ENCODE peak calls at places on chromosomes 3 and 15, in four cellular contexts. Q is K562, G is A549, V is H1. W is an unnamed sample.

GRCh38 chr3:44981751-44982150 is 5.7 kb downstream of the EXOSC7 start:
- DNase-seq in Q (no peak), G (no peak), V (no peak), W (no peak)

GRCh38 chr3:40211579-40211978 is 97.9 kb upstream of the EIF1B start:
- DNase-seq in Q (no peak), G (no peak), V (no peak), W (no peak)

GRCh38 chr15:70061086-70061370 is 36.7 kb downstream of the TLE3 start:
- DNase-seq in Q (no peak), G (no peak), V (no peak), W (no peak)

GRCh38 chr3:129892486-129892856 is 1.0 kb downstream of the TMCC1 start:
- DNase-seq in Q (no peak), G (no peak), V (no peak), W (no peak)

GRCh38 chr3:138348950-138349739 is 766 bp downstream of the MRAS start:
- DNase-seq in Q (no peak), G (peak), V (no peak), W (peak)

GRCh38 chr15:93566777-93567176 is 477.8 kb upstream of the RGMA start:
- DNase-seq in Q (no peak), G (no peak), V (no peak), W (no peak)

GRCh38 chr3:140557476-140557875 is 120.4 kb upstream of the TRIM42 start:
- DNase-seq in Q (no peak), G (no peak), V (no peak), W (no peak)

GRCh38 chr3:54185740-54186139 is 63.4 kb downstream of the CACNA2D3 start:
- DNase-seq in Q (no peak), G (no peak), V (no peak), W (no peak)

GRCh38 chr3:2300938-2301337 is 202.3 kb downstream of the CNTN4 start:
- DNase-seq in Q (no peak), G (no peak), V (no peak), W (no peak)

GRCh38 chr3:172520332-172520831 is 2.8 kb downstream of the TNFSF10 start:
- DNase-seq in Q (no peak), G (no peak), V (no peak), W (no peak)

GRCh38 chr3:71752911-71753715 is 542 bp upstream of the GPR27 start:
- DNase-seq in Q (no peak), G (no peak), V (no peak), W (no peak)

GRCh38 chr15:31473384-31474058 is 146.9 kb downstream of the KLF13 start:
- DNase-seq in Q (no peak), G (no peak), V (no peak), W (no peak)

GRCh38 chr3:136021798-136022197 is 56.3 kb downstream of the PPP2R3A start:
- DNase-seq in Q (no peak), G (no peak), V (no peak), W (no peak)

GRCh38 chr3:130242850-130243569 is 102.5 kb upstream of the COL6A5 start:
- DNase-seq in Q (peak), G (no peak), V (no peak), W (peak)

GRCh38 chr3:188113761-188114160 is 40.2 kb upstream of the LPP start:
- DNase-seq in Q (no peak), G (no peak), V (no peak), W (no peak)

GRCh38 chr3:9679476-9680097 is 24.0 kb upstream of the CPNE9 start:
- DNase-seq in Q (no peak), G (no peak), V (no peak), W (no peak)

GRCh38 chr3:112747624-112748023 is 99.0 kb downstream of the CD200R1L start:
- DNase-seq in Q (no peak), G (no peak), V (no peak), W (no peak)

GRCh38 chr15:63082366-63082765 is 39.3 kb upstream of the LACTB start:
- DNase-seq in Q (no peak), G (no peak), V (no peak), W (peak)

GRCh38 chr3:36373084-36373483 is 7.2 kb upstream of the STAC start:
- DNase-seq in Q (no peak), G (no peak), V (no peak), W (no peak)

GRCh38 chr3:172538368-172539264 is 15.4 kb upstream of the TNFSF10 start:
- DNase-seq in Q (no peak), G (no peak), V (no peak), W (no peak)

GRCh38 chr15:79310612-79310984 is 314 bp upstream of the TMED3 start:
- DNase-seq in Q (no peak), G (no peak), V (no peak), W (peak)

GRCh38 chr3:39977058-39977794 is 167.8 kb downstream of the MYRIP start:
- DNase-seq in Q (no peak), G (no peak), V (no peak), W (no peak)

GRCh38 chr3:10983219-10983916 is 9.2 kb upstream of the SLC6A1 start:
- DNase-seq in Q (peak), G (peak), V (no peak), W (peak)

GRCh38 chr15:90535254-90535653 is 5.5 kb downstream of the CRTC3 start:
- DNase-seq in Q (no peak), G (no peak), V (no peak), W (no peak)

GRCh38 chr3:72185549-72186484 is 400.9 kb upstream of the PROK2 start:
- DNase-seq in Q (peak), G (no peak), V (no peak), W (peak)

GRCh38 chr15:63212050-63212973 is 22.9 kb downstream of the RAB8B start:
- DNase-seq in Q (peak), G (no peak), V (no peak), W (peak)

GRCh38 chr3:141405025-141405424 is 36.7 kb downstream of the ZBTB38 start:
- DNase-seq in Q (no peak), G (no peak), V (no peak), W (no peak)

GRCh38 chr3:38563070-38563901 is 67.1 kb downstream of the EXOG start:
- DNase-seq in Q (no peak), G (no peak), V (no peak), W (no peak)

GRCh38 chr15:41809121-41809520 is 18.8 kb upstream of the JMJD7 start:
- DNase-seq in Q (no peak), G (no peak), V (no peak), W (no peak)

GRCh38 chr3:35651456-35651855 is 12.1 kb downstream of the ARPP21 start:
- DNase-seq in Q (no peak), G (no peak), V (no peak), W (no peak)

GRCh38 chr3:65919841-65920240 is 118.9 kb downstream of the MAGI1 start:
- DNase-seq in Q (no peak), G (no peak), V (no peak), W (no peak)

GRCh38 chr3:41598329-41598728 is 363.6 kb downstream of the ULK4 start:
- DNase-seq in Q (no peak), G (no peak), V (no peak), W (no peak)

GRCh38 chr3:154132777-154133375 is 11.7 kb downstream of the ARHGEF26 start:
- DNase-seq in Q (no peak), G (no peak), V (no peak), W (no peak)

GRCh38 chr3:36812240-36812639 is 47.9 kb upstream of the DCLK3 start:
- DNase-seq in Q (no peak), G (no peak), V (no peak), W (no peak)

GRCh38 chr15:20368974-20369373 is 172.6 kb downstream of the GOLGA6L6 start:
- DNase-seq in Q (no peak), G (no peak), V (no peak), W (no peak)

GRCh38 chr3:71641669-71642068 is 58.1 kb upstream of the FOXP1 start:
- DNase-seq in Q (peak), G (peak), V (no peak), W (peak)

GRCh38 chr3:150528359-150528797 is 17.9 kb downstream of the SERP1 start:
- DNase-seq in Q (no peak), G (no peak), V (no peak), W (no peak)

GRCh38 chr3:17151598-17152373 is 267.0 kb downstream of the PLCL2 start:
- DNase-seq in Q (no peak), G (no peak), V (no peak), W (no peak)

GRCh38 chr3:114900908-114901307 is 246.2 kb downstream of the ZBTB20 start:
- DNase-seq in Q (no peak), G (no peak), V (no peak), W (no peak)

GRCh38 chr3:114896978-114897377 is 250.1 kb downstream of the ZBTB20 start:
- DNase-seq in Q (no peak), G (no peak), V (no peak), W (no peak)

GRCh38 chr3:114903213-114903612 is 243.9 kb downstream of the ZBTB20 start:
- DNase-seq in Q (no peak), G (no peak), V (no peak), W (no peak)

GRCh38 chr3:114902691-114903101 is 244.4 kb downstream of the ZBTB20 start:
- DNase-seq in Q (no peak), G (no peak), V (peak), W (peak)

GRCh38 chr3:114899186-114899931 is 247.7 kb downstream of the ZBTB20 start:
- DNase-seq in Q (no peak), G (no peak), V (no peak), W (peak)
- TF ChIP-seq RNF2 in Q (no peak), G (no peak), V (no peak), W (no peak)

DNA sequence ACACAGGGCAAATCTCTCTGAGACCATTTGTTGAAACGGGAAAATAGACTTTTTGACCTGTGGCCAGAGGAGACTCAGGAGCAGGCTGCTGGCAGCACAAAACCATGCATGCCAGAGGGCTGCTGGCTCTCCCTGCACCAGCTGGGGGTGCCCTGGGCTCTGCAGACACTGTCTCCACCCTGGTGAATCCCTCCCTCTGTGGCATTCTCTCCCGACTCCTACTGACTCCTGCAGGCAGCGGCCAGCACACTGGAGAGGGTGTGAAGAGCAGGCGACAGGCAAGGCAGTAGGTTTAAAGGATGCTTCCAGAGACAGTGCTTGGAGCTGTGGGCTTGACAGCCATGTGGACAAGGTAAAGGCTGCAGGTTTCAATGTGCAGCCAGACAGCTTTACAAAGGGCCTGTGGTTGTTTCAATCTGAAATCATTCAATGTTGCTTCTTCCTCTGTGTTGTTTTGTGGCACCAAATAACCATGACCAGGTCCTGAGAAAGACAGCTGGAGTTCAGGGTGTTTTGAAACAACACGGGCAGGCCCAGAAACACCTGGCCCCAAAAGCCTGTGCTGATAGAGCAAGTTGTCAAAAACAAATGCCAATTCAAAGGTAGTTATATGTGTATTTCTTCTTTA is 431.0 kb upstream of the ATP10A start:
- DNase-seq in Q (no peak), G (no peak), V (peak), W (no peak)
- TF ChIP-seq RNF2 in Q (no peak), G (no peak), V (no peak), W (no peak)

GRCh38 chr15:96403071-96403470 is 72.6 kb downstream of the NR2F2 start:
- DNase-seq in Q (peak), G (no peak), V (no peak), W (no peak)
- TF ChIP-seq RNF2 in Q (no peak), G (no peak), V (no peak), W (no peak)

GRCh38 chr3:180284331-180285110 is 247.8 kb upstream of the PEX5L start:
- DNase-seq in Q (no peak), G (no peak), V (no peak), W (no peak)
- TF ChIP-seq RNF2 in Q (no peak), G (no peak), V (no peak), W (no peak)

DNA sequence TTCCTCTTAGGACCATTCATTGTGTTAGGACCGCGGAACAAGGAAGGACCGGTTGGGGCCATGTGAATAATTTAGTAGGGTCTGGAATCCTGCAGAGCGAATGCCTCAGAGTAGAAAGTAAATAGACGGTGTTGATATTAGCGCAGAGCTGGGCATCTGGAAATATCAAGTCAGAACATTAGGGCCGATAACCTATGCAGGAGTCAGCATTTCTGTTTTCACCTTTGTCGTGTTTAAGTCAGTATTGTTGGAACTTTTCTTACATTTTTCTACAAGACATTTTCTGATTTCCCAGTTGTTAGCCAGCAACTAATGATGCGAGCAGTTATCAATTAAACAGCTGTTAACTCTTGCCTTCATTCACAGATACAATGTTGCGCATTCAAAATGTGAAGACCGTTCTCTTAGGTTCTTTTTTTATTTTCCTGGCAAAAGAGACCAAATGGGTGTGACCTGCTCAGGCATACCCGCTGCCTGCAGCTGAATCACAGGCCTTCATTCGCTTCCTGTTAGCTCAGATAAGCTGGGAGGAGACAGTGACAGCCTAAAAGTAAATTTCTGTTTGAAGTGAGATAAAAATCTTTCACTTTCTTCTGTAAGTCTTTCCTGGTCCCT is 964 bp upstream of the PKM start:
- DNase-seq in Q (peak), G (peak), V (no peak), W (peak)
- TF ChIP-seq RNF2 in Q (no peak), G (no peak), V (no peak), W (no peak)

GRCh38 chr15:99283739-99284138 is 32.5 kb downstream of the LRRC28 start:
- DNase-seq in Q (no peak), G (no peak), V (no peak), W (no peak)
- TF ChIP-seq RNF2 in Q (no peak), G (no peak), V (no peak), W (no peak)

GRCh38 chr3:46655271-46655670 is 38.2 kb downstream of the ALS2CL start:
- DNase-seq in Q (no peak), G (no peak), V (no peak), W (no peak)
- TF ChIP-seq RNF2 in Q (no peak), G (no peak), V (no peak), W (no peak)